ENCODE peak calls at places on chromosomes 13 and 19, in five cellular contexts. One of them, this sample, is unnamed.

GRCh38 chr13:21463424-21463823 is 4.3 kb upstream of the ZDHHC20 start:
- DNase-seq in heart left ventricle: no peak
- DNase-seq in epithelial cell of esophagus: no peak
- DNase-seq in choroid plexus epithelial cell: no peak
- DNase-seq in heart right ventricle: no peak
- DNase-seq in this sample: no peak

GRCh38 chr13:99425485-99426341 is 75.6 kb upstream of the TM9SF2 start:
- DNase-seq in heart left ventricle: no peak
- DNase-seq in epithelial cell of esophagus: no peak
- DNase-seq in choroid plexus epithelial cell: no peak
- DNase-seq in heart right ventricle: no peak
- DNase-seq in this sample: peak; percentile 94

GRCh38 chr19:6415592-6416190 is 8.9 kb downstream of the KHSRP start:
- DNase-seq in heart left ventricle: no peak
- DNase-seq in epithelial cell of esophagus: no peak
- DNase-seq in choroid plexus epithelial cell: no peak
- DNase-seq in heart right ventricle: no peak
- DNase-seq in this sample: no peak

GRCh38 chr13:85549819-85550218 is 249.4 kb downstream of the SLITRK6 start:
- DNase-seq in heart left ventricle: no peak
- DNase-seq in epithelial cell of esophagus: no peak
- DNase-seq in choroid plexus epithelial cell: no peak
- DNase-seq in heart right ventricle: no peak
- DNase-seq in this sample: no peak

GRCh38 chr13:42633495-42633894 is 59.5 kb downstream of the TNFSF11 start:
- DNase-seq in heart left ventricle: no peak
- DNase-seq in epithelial cell of esophagus: no peak
- DNase-seq in choroid plexus epithelial cell: peak; percentile 12
- DNase-seq in heart right ventricle: no peak
- DNase-seq in this sample: no peak

GRCh38 chr13:84645196-84646071 is 763.2 kb upstream of the SLITRK1 start:
- DNase-seq in heart left ventricle: no peak
- DNase-seq in epithelial cell of esophagus: peak; percentile 59
- DNase-seq in choroid plexus epithelial cell: peak; percentile 16
- DNase-seq in heart right ventricle: no peak
- DNase-seq in this sample: no peak

GRCh38 chr13:112899618-112900600 is 69.1 kb upstream of the MCF2L start:
- DNase-seq in heart left ventricle: no peak
- DNase-seq in epithelial cell of esophagus: no peak
- DNase-seq in choroid plexus epithelial cell: no peak
- DNase-seq in heart right ventricle: no peak
- DNase-seq in this sample: no peak

GRCh38 chr13:18992791-18993190 is 188.8 kb downstream of the TUBA3C start:
- DNase-seq in heart left ventricle: no peak
- DNase-seq in epithelial cell of esophagus: no peak
- DNase-seq in choroid plexus epithelial cell: no peak
- DNase-seq in heart right ventricle: no peak
- DNase-seq in this sample: no peak

GRCh38 chr19:51064534-51065220 is at the start of gene KLK13:
- DNase-seq in heart left ventricle: peak; percentile 37
- DNase-seq in epithelial cell of esophagus: no peak
- DNase-seq in choroid plexus epithelial cell: no peak
- DNase-seq in heart right ventricle: peak; percentile 60
- DNase-seq in this sample: no peak

GRCh38 chr19:14006766-14007562 is 844 bp upstream of the RFX1 start:
- DNase-seq in heart left ventricle: peak; percentile 90
- DNase-seq in epithelial cell of esophagus: no peak
- DNase-seq in choroid plexus epithelial cell: no peak
- DNase-seq in heart right ventricle: peak; percentile 89
- DNase-seq in this sample: no peak

GRCh38 chr19:41541990-41542584 is 33.9 kb upstream of the CEACAM21 start:
- DNase-seq in heart left ventricle: peak; percentile 47
- DNase-seq in epithelial cell of esophagus: peak; percentile 45
- DNase-seq in choroid plexus epithelial cell: peak; percentile 31
- DNase-seq in heart right ventricle: peak; percentile 53
- DNase-seq in this sample: peak; percentile 86

GRCh38 chr13:51000576-51001260 is 91.1 kb downstream of the RNASEH2B start:
- DNase-seq in heart left ventricle: no peak
- DNase-seq in epithelial cell of esophagus: peak; percentile 96
- DNase-seq in choroid plexus epithelial cell: peak; percentile 26
- DNase-seq in heart right ventricle: peak; percentile 46
- DNase-seq in this sample: no peak

GRCh38 chr19:13026478-13026999 is 31.3 kb downstream of the NFIX start:
- DNase-seq in heart left ventricle: no peak
- DNase-seq in epithelial cell of esophagus: peak; percentile 60
- DNase-seq in choroid plexus epithelial cell: no peak
- DNase-seq in heart right ventricle: no peak
- DNase-seq in this sample: no peak

GRCh38 chr19:5131866-5132561 is 163.1 kb downstream of the KDM4B start:
- DNase-seq in heart left ventricle: no peak
- DNase-seq in epithelial cell of esophagus: peak; percentile 70
- DNase-seq in choroid plexus epithelial cell: no peak
- DNase-seq in heart right ventricle: no peak
- DNase-seq in this sample: peak; percentile 44

GRCh38 chr13:37701972-37702371 is 103.4 kb upstream of the POSTN start:
- DNase-seq in heart left ventricle: no peak
- DNase-seq in epithelial cell of esophagus: peak; percentile 84
- DNase-seq in choroid plexus epithelial cell: peak; percentile 98
- DNase-seq in heart right ventricle: no peak
- DNase-seq in this sample: no peak

GRCh38 chr19:30070198-30070969 is 128.3 kb downstream of the URI1 start:
- DNase-seq in heart left ventricle: peak; percentile 15
- DNase-seq in epithelial cell of esophagus: no peak
- DNase-seq in choroid plexus epithelial cell: no peak
- DNase-seq in heart right ventricle: no peak
- DNase-seq in this sample: no peak

GRCh38 chr19:2058570-2059421 is 7.8 kb upstream of the MKNK2 start:
- DNase-seq in heart left ventricle: no peak
- DNase-seq in epithelial cell of esophagus: no peak
- DNase-seq in choroid plexus epithelial cell: no peak
- DNase-seq in heart right ventricle: no peak
- DNase-seq in this sample: no peak

GRCh38 chr13:49052801-49053200 is 77.1 kb downstream of the FNDC3A start:
- DNase-seq in heart left ventricle: no peak
- DNase-seq in epithelial cell of esophagus: peak; percentile 24
- DNase-seq in choroid plexus epithelial cell: no peak
- DNase-seq in heart right ventricle: no peak
- DNase-seq in this sample: no peak

GRCh38 chr19:47776568-47776967 is 1.9 kb upstream of the SELENOW start:
- DNase-seq in heart left ventricle: no peak
- DNase-seq in epithelial cell of esophagus: peak; percentile 98
- DNase-seq in choroid plexus epithelial cell: no peak
- DNase-seq in heart right ventricle: no peak
- DNase-seq in this sample: no peak

GRCh38 chr19:570315-570714 is 2.1 kb upstream of the BSG start:
- DNase-seq in heart left ventricle: no peak
- DNase-seq in epithelial cell of esophagus: no peak
- DNase-seq in choroid plexus epithelial cell: no peak
- DNase-seq in heart right ventricle: no peak
- DNase-seq in this sample: no peak

GRCh38 chr19:39996218-39996810 is 546 bp upstream of the ZNF546 start:
- DNase-seq in heart left ventricle: no peak
- DNase-seq in epithelial cell of esophagus: peak; percentile 70
- DNase-seq in choroid plexus epithelial cell: peak; percentile 53
- DNase-seq in heart right ventricle: no peak
- DNase-seq in this sample: peak; percentile 66

GRCh38 chr13:93304134-93304533 is 77.5 kb downstream of the GPC6 start:
- DNase-seq in heart left ventricle: no peak
- DNase-seq in epithelial cell of esophagus: no peak
- DNase-seq in choroid plexus epithelial cell: no peak
- DNase-seq in heart right ventricle: no peak
- DNase-seq in this sample: no peak
- H3K4me3 ChIP-seq in heart left ventricle: no peak overlapping the region
- H3K4me3 ChIP-seq in epithelial cell of esophagus: no peak overlapping the region
- H3K4me3 ChIP-seq in choroid plexus epithelial cell: no peak overlapping the region
- H3K4me3 ChIP-seq in heart right ventricle: no peak overlapping the region
- H3K4me3 ChIP-seq in this sample: no peak overlapping the region

GRCh38 chr19:45589768-45590167 is 5.2 kb upstream of the OPA3 start:
- DNase-seq in heart left ventricle: no peak
- DNase-seq in epithelial cell of esophagus: no peak
- DNase-seq in choroid plexus epithelial cell: no peak
- DNase-seq in heart right ventricle: no peak
- DNase-seq in this sample: no peak

GRCh38 chr19:45581576-45581975 is 3.0 kb downstream of the OPA3 start:
- DNase-seq in heart left ventricle: no peak
- DNase-seq in epithelial cell of esophagus: peak; percentile 46
- DNase-seq in choroid plexus epithelial cell: no peak
- DNase-seq in heart right ventricle: no peak
- DNase-seq in this sample: no peak

GRCh38 chr19:45585158-45585577 is 566 bp upstream of the OPA3 start:
- DNase-seq in heart left ventricle: no peak
- DNase-seq in epithelial cell of esophagus: no peak
- DNase-seq in choroid plexus epithelial cell: no peak
- DNase-seq in heart right ventricle: no peak
- DNase-seq in this sample: no peak

GRCh38 chr19:45587873-45588272 is 3.3 kb upstream of the OPA3 start:
- DNase-seq in heart left ventricle: no peak
- DNase-seq in epithelial cell of esophagus: no peak
- DNase-seq in choroid plexus epithelial cell: no peak
- DNase-seq in heart right ventricle: no peak
- DNase-seq in this sample: no peak

GRCh38 chr19:45584332-45585157 is at the start of gene OPA3:
- DNase-seq in heart left ventricle: peak; percentile 100
- DNase-seq in epithelial cell of esophagus: peak; percentile 100
- DNase-seq in choroid plexus epithelial cell: peak; percentile 100
- DNase-seq in heart right ventricle: peak; percentile 99
- DNase-seq in this sample: peak; percentile 100
- TF ChIP-seq CTCF in heart left ventricle: no peak
- TF ChIP-seq CTCF in epithelial cell of esophagus: no peak
- TF ChIP-seq CTCF in choroid plexus epithelial cell: no peak
- TF ChIP-seq CTCF in heart right ventricle: peak; percentile 26
- TF ChIP-seq CTCF in this sample: no peak

GRCh38 chr13:96792736-96793444 is 201.4 kb downstream of the OXGR1 start:
- DNase-seq in heart left ventricle: no peak
- DNase-seq in epithelial cell of esophagus: no peak
- DNase-seq in choroid plexus epithelial cell: no peak
- DNase-seq in heart right ventricle: no peak
- DNase-seq in this sample: no peak

GRCh38 chr13:96792188-96792587 is 202.1 kb downstream of the OXGR1 start:
- DNase-seq in heart left ventricle: no peak
- DNase-seq in epithelial cell of esophagus: no peak
- DNase-seq in choroid plexus epithelial cell: no peak
- DNase-seq in heart right ventricle: no peak
- DNase-seq in this sample: no peak

GRCh38 chr13:96796234-96796633 is 198.0 kb downstream of the OXGR1 start:
- DNase-seq in heart left ventricle: no peak
- DNase-seq in epithelial cell of esophagus: peak; percentile 17
- DNase-seq in choroid plexus epithelial cell: peak; percentile 53
- DNase-seq in heart right ventricle: no peak
- DNase-seq in this sample: no peak
- H3K4me3 ChIP-seq in heart left ventricle: no peak overlapping the region
- H3K4me3 ChIP-seq in epithelial cell of esophagus: no peak overlapping the region
- H3K4me3 ChIP-seq in choroid plexus epithelial cell: no peak overlapping the region
- H3K4me3 ChIP-seq in heart right ventricle: no peak overlapping the region
- H3K4me3 ChIP-seq in this sample: no peak overlapping the region

DNA sequence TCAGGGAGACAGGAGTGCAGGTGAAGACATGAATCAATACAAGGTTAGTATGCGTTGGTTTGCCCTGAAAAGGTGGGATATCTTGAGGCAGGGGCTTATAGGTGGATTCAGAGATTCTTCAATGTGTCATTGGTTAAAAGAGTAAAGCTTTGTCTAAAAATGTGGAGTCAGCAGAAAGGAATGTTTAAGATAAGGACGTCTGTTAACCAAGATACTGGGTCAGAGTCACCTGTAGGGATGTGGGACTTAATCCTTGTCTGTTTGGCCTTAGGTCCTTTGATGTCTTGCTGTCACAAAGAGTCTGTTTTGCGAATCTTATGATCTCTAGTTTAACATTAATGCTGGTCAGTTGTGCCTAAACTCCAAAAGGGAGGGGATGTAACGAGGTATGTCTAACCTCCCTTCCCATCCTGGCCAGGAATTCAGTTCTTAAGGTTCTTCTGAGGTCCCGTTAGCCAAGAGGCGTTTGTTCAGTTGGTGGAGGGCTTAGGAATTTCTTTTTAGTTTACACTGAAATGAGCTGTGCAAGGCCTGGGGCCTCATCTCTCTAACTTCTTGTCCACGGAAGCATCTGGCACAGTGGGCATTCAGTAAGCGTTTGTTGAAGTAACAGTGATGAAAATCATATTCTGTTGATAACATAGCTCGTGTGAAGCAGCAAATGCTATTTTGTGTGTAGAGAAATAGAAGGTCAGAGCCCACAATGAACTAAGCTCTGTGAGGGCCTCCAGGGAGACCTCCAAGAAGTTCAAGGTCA is 96.2 kb upstream of the RNF113B start:
- DNase-seq in heart left ventricle: no peak
- DNase-seq in epithelial cell of esophagus: no peak
- DNase-seq in choroid plexus epithelial cell: no peak
- DNase-seq in heart right ventricle: no peak
- DNase-seq in this sample: no peak
- TF ChIP-seq CTCF in heart left ventricle: no peak
- TF ChIP-seq CTCF in epithelial cell of esophagus: no peak
- TF ChIP-seq CTCF in choroid plexus epithelial cell: no peak
- TF ChIP-seq CTCF in heart right ventricle: no peak
- TF ChIP-seq CTCF in this sample: no peak

DNA sequence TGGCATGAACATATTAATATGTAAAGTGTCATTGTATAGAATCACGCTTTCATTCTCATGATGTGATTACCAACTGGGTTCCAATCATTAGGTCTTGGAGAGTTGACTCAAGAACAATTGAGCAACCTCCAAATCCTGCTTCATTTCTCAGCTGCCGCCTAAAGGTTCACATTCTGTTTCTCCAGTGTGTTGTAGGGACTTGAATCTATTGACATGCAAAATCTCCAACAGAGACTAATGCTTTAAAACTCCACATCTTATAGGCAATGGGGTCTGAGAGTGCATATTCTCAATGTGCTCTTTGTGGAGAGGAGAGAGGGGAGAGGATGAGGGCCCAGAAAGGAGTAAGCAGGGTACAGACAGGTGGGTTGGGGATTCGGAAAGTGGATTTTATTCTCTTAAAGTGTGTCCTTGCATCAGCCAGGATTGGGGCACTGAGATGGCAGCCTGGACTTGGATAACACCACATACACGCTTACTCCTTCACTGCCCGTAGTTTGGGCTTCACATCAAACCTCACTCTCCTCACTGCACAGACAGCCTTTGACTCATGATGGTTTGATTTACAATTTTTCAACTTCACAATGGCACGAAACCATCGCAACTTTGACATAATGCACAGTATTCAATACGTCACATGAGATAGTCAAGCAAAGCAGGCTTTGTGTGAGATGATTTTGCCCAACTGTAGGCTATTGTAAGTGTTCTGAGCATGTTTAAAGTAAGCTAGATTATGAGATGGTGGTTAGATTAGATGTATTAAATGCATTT is 241.3 kb upstream of the IRS2 start:
- DNase-seq in heart left ventricle: no peak
- DNase-seq in epithelial cell of esophagus: no peak
- DNase-seq in choroid plexus epithelial cell: no peak
- DNase-seq in heart right ventricle: no peak
- DNase-seq in this sample: no peak
- H3K4me3 ChIP-seq in heart left ventricle: no peak overlapping the region
- H3K4me3 ChIP-seq in epithelial cell of esophagus: no peak overlapping the region
- H3K4me3 ChIP-seq in choroid plexus epithelial cell: no peak overlapping the region
- H3K4me3 ChIP-seq in heart right ventricle: no peak overlapping the region
- H3K4me3 ChIP-seq in this sample: no peak overlapping the region

This sample was measured in GM12865.